ENCODE peak calls at places on chromosomes 11 and 22, in seven cellular contexts. B is A549, R is GM12878, M is H1, Y is K562, W is SK-N-SH, I is HepG2. S is an unnamed sample.

GRCh38 chr11:24196733-24197132 is 300.1 kb upstream of the LUZP2 start:
- DNase-seq in B (no peak), R (no peak), M (no peak), Y (no peak), W (no peak), I (no peak), S (no peak)

GRCh38 chr11:26761382-26761781 is 39.5 kb upstream of the SLC5A12 start:
- DNase-seq in B (no peak), R (no peak), M (no peak), Y (no peak), W (no peak), I (no peak), S (no peak)

GRCh38 chr11:134409552-134410429 is 2.3 kb downstream of the B3GAT1 start:
- DNase-seq in B (no peak), R (no peak), M (no peak), Y (no peak), W (no peak), I (no peak), S (no peak)

GRCh38 chr11:32722255-32722654 is 72.2 kb downstream of the CCDC73 start:
- DNase-seq in B (no peak), R (no peak), M (no peak), Y (no peak), W (no peak), I (no peak), S (no peak)

GRCh38 chr22:50261615-50262459 is at the start of gene MAPK12:
- DNase-seq in B (no peak), R (no peak), M (peak), Y (peak), W (peak), I (no peak), S (no peak)

GRCh38 chr11:18145025-18145424 is 12.7 kb downstream of the MRGPRX3 start:
- DNase-seq in B (peak), R (no peak), M (no peak), Y (no peak), W (peak), I (peak), S (no peak)

GRCh38 chr22:24440718-24441405 is 13.5 kb downstream of the ADORA2A start:
- DNase-seq in B (no peak), R (no peak), M (no peak), Y (no peak), W (peak), I (no peak), S (no peak)

GRCh38 chr22:46201059-46201757 is 48.9 kb downstream of the CDPF1 start:
- DNase-seq in B (no peak), R (no peak), M (peak), Y (no peak), W (no peak), I (peak), S (no peak)

GRCh38 chr11:117045196-117045595 is 53.0 kb downstream of the SIK3 start:
- DNase-seq in B (no peak), R (no peak), M (no peak), Y (no peak), W (no peak), I (no peak), S (peak)

GRCh38 chr22:39482768-39483167 is 19.3 kb upstream of the MIEF1 start:
- DNase-seq in B (no peak), R (no peak), M (no peak), Y (no peak), W (no peak), I (no peak), S (peak)

GRCh38 chr11:65215441-65216076 is 33.8 kb downstream of the CAPN1 start:
- DNase-seq in B (no peak), R (no peak), M (no peak), Y (no peak), W (no peak), I (no peak), S (no peak)

GRCh38 chr22:19213496-19214473 is 35.2 kb upstream of the SLC25A1 start:
- DNase-seq in B (no peak), R (no peak), M (no peak), Y (no peak), W (no peak), I (no peak), S (peak)

GRCh38 chr11:22197139-22197893 is 4.4 kb downstream of the ANO5 start:
- DNase-seq in B (no peak), R (no peak), M (no peak), Y (no peak), W (no peak), I (no peak), S (no peak)

GRCh38 chr22:24106385-24107381 is 74.6 kb upstream of the SUSD2 start:
- DNase-seq in B (no peak), R (peak), M (peak), Y (no peak), W (no peak), I (no peak), S (no peak)

GRCh38 chr22:27273386-27273785 is 528.2 kb downstream of the MN1 start:
- DNase-seq in B (no peak), R (no peak), M (no peak), Y (no peak), W (no peak), I (no peak), S (no peak)

GRCh38 chr11:65786786-65787636 is at the start of gene OVOL1:
- DNase-seq in B (no peak), R (no peak), M (peak), Y (no peak), W (peak), I (no peak), S (no peak)

GRCh38 chr11:126384053-126384335 is 28.5 kb downstream of the ST3GAL4 start:
- DNase-seq in B (no peak), R (no peak), M (no peak), Y (no peak), W (no peak), I (no peak), S (no peak)

GRCh38 chr11:65593518-65594414 is 1.8 kb downstream of the KCNK7 start:
- DNase-seq in B (no peak), R (no peak), M (no peak), Y (peak), W (peak), I (no peak), S (no peak)

GRCh38 chr22:46233231-46233630 is 16.9 kb downstream of the CDPF1 start:
- DNase-seq in B (no peak), R (no peak), M (no peak), Y (no peak), W (no peak), I (no peak), S (peak)

GRCh38 chr22:46547883-46548244 is 10.4 kb upstream of the CELSR1 start:
- DNase-seq in B (no peak), R (no peak), M (no peak), Y (no peak), W (no peak), I (peak), S (peak)

GRCh38 chr11:134474942-134475341 is 62.9 kb upstream of the B3GAT1 start:
- DNase-seq in B (no peak), R (no peak), M (no peak), Y (no peak), W (no peak), I (no peak), S (no peak)

GRCh38 chr11:724733-725386 is 18.8 kb downstream of the EPS8L2 start:
- DNase-seq in B (no peak), R (no peak), M (no peak), Y (no peak), W (peak), I (no peak), S (no peak)

GRCh38 chr11:721913-722811 is 16.1 kb downstream of the EPS8L2 start:
- DNase-seq in B (no peak), R (no peak), M (no peak), Y (peak), W (peak), I (no peak), S (no peak)

GRCh38 chr11:723120-723883 is 17.3 kb downstream of the EPS8L2 start:
- DNase-seq in B (no peak), R (no peak), M (no peak), Y (no peak), W (peak), I (peak), S (peak)

GRCh38 chr11:725624-726202 is 19.7 kb downstream of the EPS8L2 start:
- DNase-seq in B (no peak), R (no peak), M (peak), Y (peak), W (peak), I (no peak), S (no peak)

DNA sequence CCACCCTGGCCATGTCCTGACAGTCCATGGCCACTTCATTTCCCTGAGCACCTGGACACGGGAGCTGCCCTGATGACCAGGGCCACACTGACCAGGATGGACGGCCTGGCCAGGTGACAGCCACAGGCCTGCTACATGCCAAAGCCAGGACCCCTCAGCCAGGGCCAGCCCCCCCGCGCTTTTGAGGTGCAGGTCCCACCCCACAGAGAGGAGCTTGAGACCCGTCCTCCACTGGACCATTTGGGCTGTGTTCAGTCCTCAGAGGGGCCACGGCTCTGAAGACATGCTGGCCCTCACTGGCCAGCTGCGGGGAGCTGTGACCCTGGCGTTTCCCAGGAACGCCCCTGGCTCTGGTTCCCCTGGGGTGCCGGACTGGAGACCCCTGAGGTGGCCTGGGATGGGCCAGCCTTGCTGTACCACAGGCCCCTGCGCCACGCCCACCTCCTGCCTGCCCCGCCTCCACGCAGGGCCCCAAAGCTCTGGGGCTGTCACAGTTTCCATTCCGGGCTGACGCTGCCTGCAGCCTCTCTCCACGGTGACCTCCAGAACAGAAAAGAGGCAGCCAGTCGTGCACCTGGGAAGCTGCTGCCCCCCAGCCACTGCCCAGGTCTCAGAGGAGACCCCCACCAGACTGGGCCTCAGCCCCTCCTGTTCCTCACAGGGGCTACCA is 18.2 kb downstream of the EPS8L2 start:
- DNase-seq in B (no peak), R (no peak), M (no peak), Y (peak), W (peak), I (no peak), S (no peak)
- TF ChIP-seq RAD21 in B (no peak), R (no peak), M (no peak), Y (no peak), W (no peak), I (no peak), S (no peak)

DNA sequence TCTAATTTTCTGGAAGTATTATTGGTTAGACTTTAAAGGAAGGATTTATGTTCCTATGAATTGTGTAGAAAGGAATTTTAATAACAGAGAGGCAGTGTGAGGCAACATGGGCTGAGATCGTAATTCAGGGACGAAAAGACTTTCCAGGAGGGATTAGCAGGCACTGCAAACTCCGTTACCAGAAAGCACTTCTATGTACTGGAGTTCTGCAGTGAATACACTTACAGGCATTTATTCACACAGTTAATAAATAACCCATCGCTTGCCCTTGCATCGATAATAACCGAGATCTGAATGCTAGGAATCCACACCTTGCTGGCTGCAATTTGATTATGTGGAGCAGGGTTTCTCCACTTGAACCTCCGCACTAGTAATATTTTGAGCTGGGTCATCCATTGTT is 99.8 kb downstream of the SNX19 start:
- DNase-seq in B (no peak), R (no peak), M (no peak), Y (no peak), W (no peak), I (no peak), S (no peak)
- TF ChIP-seq USF2 in B (no peak), R (no peak), M (no peak), Y (no peak), W (no peak), I (no peak), S (no peak)

DNA sequence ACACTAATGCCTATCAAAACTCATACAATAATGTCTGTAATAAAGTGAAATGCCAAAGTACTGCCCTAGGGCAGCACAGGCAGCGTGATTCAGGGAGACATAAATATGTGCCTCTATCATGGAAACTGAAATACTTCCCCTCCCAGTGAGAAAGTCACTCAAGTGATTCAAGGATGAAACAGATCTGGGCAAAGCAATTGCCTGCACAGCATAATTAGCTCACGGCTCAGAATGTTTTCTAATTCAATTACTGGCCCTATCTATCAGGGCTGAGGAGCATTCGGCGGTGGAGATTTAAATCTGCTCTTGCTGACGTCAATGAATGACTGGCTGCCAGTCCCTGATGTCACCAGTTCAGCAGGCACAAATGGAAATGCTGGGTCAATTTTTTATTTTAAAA is 27.7 kb upstream of the PPP2R1B start:
- DNase-seq in B (no peak), R (no peak), M (no peak), Y (no peak), W (peak), I (no peak), S (peak)
- TF ChIP-seq RAD21 in B (no peak), R (no peak), M (no peak), Y (no peak), W (peak), I (no peak), S (no peak)

DNA sequence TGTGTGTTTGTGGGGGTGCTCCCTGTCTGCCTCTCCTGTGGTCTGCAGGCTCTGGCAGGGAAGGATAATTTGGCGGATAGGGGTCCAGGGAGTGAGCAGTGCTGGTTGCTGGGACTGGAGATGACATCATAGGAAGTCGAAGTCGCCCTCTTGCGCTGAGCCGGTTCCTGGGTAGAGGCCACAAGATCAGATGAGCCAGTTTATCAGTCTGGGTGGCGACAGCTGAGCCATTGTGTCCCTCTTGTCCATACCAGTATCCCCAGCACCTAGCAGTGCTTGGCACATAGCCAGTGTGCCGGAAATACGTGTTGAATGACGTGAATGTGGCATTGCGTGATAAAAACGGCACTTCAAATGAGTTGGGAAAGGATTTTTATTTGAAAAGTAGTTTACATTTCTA is 9.8 kb downstream of the APOL5 start:
- DNase-seq in B (no peak), R (no peak), M (no peak), Y (peak), W (no peak), I (no peak), S (peak)
- TF ChIP-seq USF2 in B (no peak), R (no peak), M (no peak), Y (no peak), W (no peak), I (no peak), S (no peak)